ENCODE peak calls at places on chromosomes 1 and 21, in six cellular contexts. K, G, Z, B, D and S are unnamed samples.
A peak's percentile ranks its signal among the peaks of the same experiment; 100 is the strongest.

GRCh38 chr1:172352435-172352834 is 68.0 kb upstream of the C1orf105 start:
- ATAC-seq in K (peak; percentile 97), G (peak; percentile 88), Z (no peak), B (no peak), D (no peak), S (no peak)

GRCh38 chr1:224707849-224708725 is 92.0 kb downstream of the CNIH3 start:
- ATAC-seq in K (no peak), G (peak; percentile 35), Z (no peak), B (peak; percentile 57), D (no peak), S (no peak)

GRCh38 chr1:171140466-171140865 is 44.6 kb upstream of the FMO2 start:
- ATAC-seq in K (no peak), G (no peak), Z (no peak), B (no peak), D (no peak), S (no peak)

GRCh38 chr1:160576866-160577265 is 2.4 kb downstream of the CD84 start:
- ATAC-seq in K (no peak), G (no peak), Z (no peak), B (no peak), D (no peak), S (no peak)

GRCh38 chr1:59438058-59438560 is 141.2 kb downstream of the FGGY start:
- ATAC-seq in K (no peak), G (peak; percentile 63), Z (no peak), B (no peak), D (no peak), S (no peak)

GRCh38 chr1:240653030-240653429 is 41.1 kb upstream of the GREM2 start:
- ATAC-seq in K (no peak), G (no peak), Z (no peak), B (no peak), D (no peak), S (no peak)

GRCh38 chr1:230174765-230175747 is 108.0 kb downstream of the GALNT2 start:
- ATAC-seq in K (no peak), G (no peak), Z (no peak), B (no peak), D (no peak), S (no peak)

GRCh38 chr21:34623519-34623918 is 8.6 kb upstream of the RCAN1 start:
- ATAC-seq in K (no peak), G (no peak), Z (no peak), B (no peak), D (no peak), S (no peak)

GRCh38 chr1:6961905-6962304 is 176.7 kb downstream of the CAMTA1 start:
- ATAC-seq in K (no peak), G (no peak), Z (no peak), B (peak; percentile 36), D (no peak), S (no peak)

GRCh38 chr21:37195078-37195477 is 72.1 kb downstream of the VPS26C start:
- ATAC-seq in K (no peak), G (no peak), Z (no peak), B (no peak), D (peak; percentile 14), S (no peak)

GRCh38 chr1:20430355-20431290 is 55.4 kb downstream of the CAMK2N1 start:
- ATAC-seq in K (peak; percentile 38), G (peak; percentile 56), Z (no peak), B (peak; percentile 55), D (no peak), S (no peak)

GRCh38 chr1:54265126-54265525 is 65.2 kb downstream of the MRPL37 start:
- ATAC-seq in K (no peak), G (no peak), Z (no peak), B (no peak), D (no peak), S (no peak)

GRCh38 chr1:97050501-97050900 is 328.9 kb downstream of the PTBP2 start:
- ATAC-seq in K (no peak), G (no peak), Z (no peak), B (no peak), D (no peak), S (no peak)

GRCh38 chr1:23370744-23371710 is 1.4 kb upstream of the ZNF436 start:
- ATAC-seq in K (no peak), G (no peak), Z (no peak), B (no peak), D (no peak), S (no peak)

GRCh38 chr1:23370270-23370743 is 671 bp upstream of the ZNF436 start:
- ATAC-seq in K (no peak), G (no peak), Z (no peak), B (no peak), D (no peak), S (no peak)

GRCh38 chr1:23371987-23372386 is 2.4 kb upstream of the ZNF436 start:
- ATAC-seq in K (no peak), G (no peak), Z (no peak), B (no peak), D (no peak), S (no peak)

GRCh38 chr1:23369335-23370013 is at the start of gene ZNF436:
- ATAC-seq in K (no peak), G (no peak), Z (no peak), B (no peak), D (peak; percentile 51), S (no peak)

GRCh38 chr1:23372481-23372880 is 2.8 kb upstream of the ZNF436 start:
- ATAC-seq in K (no peak), G (no peak), Z (no peak), B (no peak), D (no peak), S (no peak)
- H3K27ac ChIP-seq in K (no peak overlapping the region), G (no peak overlapping the region), Z (no peak overlapping the region), B (no peak overlapping the region), D (no peak overlapping the region), S (no peak overlapping the region)

GRCh38 chr21:35990609-35991008 is 69.7 kb downstream of the SETD4 start:
- ATAC-seq in K (no peak), G (no peak), Z (no peak), B (no peak), D (no peak), S (no peak)

GRCh38 chr21:35987475-35987874 is 72.9 kb downstream of the SETD4 start:
- ATAC-seq in K (no peak), G (peak; percentile 63), Z (peak; percentile 93), B (no peak), D (no peak), S (no peak)

GRCh38 chr21:35991131-35991530 is 69.2 kb downstream of the SETD4 start:
- ATAC-seq in K (no peak), G (no peak), Z (no peak), B (no peak), D (no peak), S (no peak)

GRCh38 chr21:35989185-35989735 is 71.1 kb downstream of the SETD4 start:
- ATAC-seq in K (no peak), G (peak; percentile 66), Z (no peak), B (no peak), D (no peak), S (peak; percentile 74)

GRCh38 chr21:35988396-35989140 is 71.8 kb downstream of the SETD4 start:
- ATAC-seq in K (no peak), G (peak; percentile 17), Z (no peak), B (no peak), D (no peak), S (no peak)
- H3K27ac ChIP-seq in K (no peak overlapping the region), G (peak overlapping the region; percentile 47), Z (no peak overlapping the region), B (no peak overlapping the region), D (no peak overlapping the region), S (no peak overlapping the region)

GRCh38 chr1:113168946-113169345 is 95.9 kb downstream of the LRIG2 start:
- ATAC-seq in K (no peak), G (no peak), Z (no peak), B (no peak), D (no peak), S (no peak)
- H3K27ac ChIP-seq in K (no peak overlapping the region), G (no peak overlapping the region), Z (peak overlapping the region; percentile 8), B (no peak overlapping the region), D (no peak overlapping the region), S (no peak overlapping the region)

GRCh38 chr1:17725084-17725718 is 29.9 kb upstream of the ACTL8 start:
- ATAC-seq in K (peak; percentile 14), G (no peak), Z (no peak), B (no peak), D (no peak), S (no peak)
- H3K27ac ChIP-seq in K (no peak overlapping the region), G (no peak overlapping the region), Z (no peak overlapping the region), B (no peak overlapping the region), D (no peak overlapping the region), S (no peak overlapping the region)

GRCh38 chr1:234083460-234083859 is 179.0 kb downstream of the SLC35F3 start:
- ATAC-seq in K (no peak), G (no peak), Z (no peak), B (no peak), D (no peak), S (no peak)
- H3K27ac ChIP-seq in K (no peak overlapping the region), G (no peak overlapping the region), Z (no peak overlapping the region), B (no peak overlapping the region), D (no peak overlapping the region), S (no peak overlapping the region)